ENCODE peak calls at places on chromosomes 6 and 20, in six cellular contexts. S is PC-9, W is hepatocyte, C is aorta, H is spleen, Y is small intestine. F is an unnamed sample. For H3K4me1, the result is how much of the 10 kb centered on the place peaks cover.

GRCh38 chr6:81689580-81689979 is 62.9 kb downstream of the TENT5A start:
- DNase-seq in C (no peak), W (no peak), Y (no peak), S (no peak), H (no peak), F (no peak)

GRCh38 chr20:57856658-57857057 is 146.8 kb upstream of the PMEPA1 start:
- DNase-seq in C (no peak), H (no peak), Y (no peak), S (no peak), W (no peak), F (peak)

GRCh38 chr6:10276106-10276505 is 138.8 kb downstream of the TFAP2A start:
- DNase-seq in S (no peak), W (no peak), C (no peak), H (no peak), Y (no peak), F (no peak)

GRCh38 chr6:140463312-140463710 is 1088.9 kb upstream of the CITED2 start:
- DNase-seq in S (no peak), C (no peak), H (no peak), Y (no peak), W (no peak), F (no peak)

GRCh38 chr20:63737940-63738686 is 1.5 kb upstream of the SLC2A4RG start:
- DNase-seq in S (no peak), Y (peak), C (peak), W (peak), H (peak), F (no peak)

GRCh38 chr20:13336308-13337089 is 115.4 kb downstream of the ISM1 start:
- DNase-seq in W (peak), H (no peak), Y (no peak), S (no peak), C (no peak), F (no peak)

GRCh38 chr20:40467014-40467413 is 222.0 kb downstream of the MAFB start:
- DNase-seq in W (no peak), H (no peak), S (no peak), Y (no peak), C (no peak), F (no peak)

GRCh38 chr20:1566701-1567100 is 9.2 kb upstream of the SIRPD start:
- DNase-seq in S (peak), Y (no peak), W (peak), C (no peak), H (no peak), F (no peak)

GRCh38 chr6:15337584-15337981 is 91.7 kb downstream of the JARID2 start:
- DNase-seq in W (no peak), H (no peak), S (no peak), C (no peak), Y (no peak), F (no peak)

GRCh38 chr6:56860466-56860865 is 94.4 kb upstream of the BEND6 start:
- DNase-seq in C (no peak), S (peak), Y (peak), W (peak), H (no peak), F (no peak)

GRCh38 chr6:151269318-151269995 is 29.7 kb downstream of the AKAP12 start:
- DNase-seq in C (no peak), H (no peak), W (no peak), S (no peak), Y (no peak), F (no peak)

GRCh38 chr6:168208854-168209253 is 110.7 kb downstream of the DACT2 start:
- DNase-seq in H (no peak), S (no peak), Y (no peak), C (peak), W (no peak), F (no peak)

GRCh38 chr6:7413151-7413823 is 23.7 kb downstream of the RIOK1 start:
- DNase-seq in H (no peak), W (peak), Y (peak), C (no peak), S (no peak), F (no peak)

GRCh38 chr20:23146857-23147256 is 60.7 kb upstream of the CD93 start:
- DNase-seq in H (no peak), S (no peak), C (no peak), W (no peak), Y (no peak), F (no peak)

GRCh38 chr20:23144856-23145255 is 58.7 kb upstream of the CD93 start:
- DNase-seq in S (no peak), W (no peak), C (no peak), H (no peak), Y (no peak), F (no peak)

GRCh38 chr20:23143986-23144695 is 58.0 kb upstream of the CD93 start:
- DNase-seq in S (peak), W (no peak), H (no peak), C (no peak), Y (no peak), F (no peak)

GRCh38 chr20:23146111-23146640 is 60.1 kb upstream of the CD93 start:
- DNase-seq in Y (no peak), H (no peak), C (no peak), W (no peak), S (no peak), F (no peak)

DNA sequence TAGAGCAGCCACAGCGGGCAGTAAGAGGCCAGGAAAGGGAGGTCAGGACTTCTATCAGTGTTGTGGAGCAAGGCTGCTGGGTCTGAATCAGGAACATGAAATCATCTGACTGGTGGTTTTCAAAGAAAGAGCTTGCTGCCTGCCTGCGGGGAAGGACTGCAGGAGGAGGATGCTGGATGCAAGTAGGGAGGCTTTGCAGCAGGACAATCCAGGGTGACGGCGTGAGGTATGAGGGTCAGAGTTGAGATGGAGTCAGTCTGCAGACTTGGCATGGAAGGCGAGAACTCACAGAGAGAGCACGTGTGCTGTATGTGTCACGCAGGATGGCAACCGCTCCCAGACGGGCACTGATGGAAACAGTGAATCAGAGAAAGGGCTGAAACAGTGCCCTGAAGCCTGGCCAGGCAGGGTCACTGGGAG is 59.2 kb upstream of the CD93 start:
- DNase-seq in Y (no peak), S (no peak), C (peak), H (no peak), W (no peak), F (no peak)
- H3K4me1 ChIP-seq in Y (under half), S (half or more), C (under half), H (half or more), W (under half), F (half or more)

GRCh38 chr20:49345538-49345937 is 67.7 kb upstream of the ZNFX1 start:
- DNase-seq in C (peak), S (peak), Y (no peak), H (no peak), W (no peak), F (no peak)
- H3K27ac ChIP-seq in C (no peak), S (peak), Y (no peak), H (no peak), W (no peak), F (peak)

DNA sequence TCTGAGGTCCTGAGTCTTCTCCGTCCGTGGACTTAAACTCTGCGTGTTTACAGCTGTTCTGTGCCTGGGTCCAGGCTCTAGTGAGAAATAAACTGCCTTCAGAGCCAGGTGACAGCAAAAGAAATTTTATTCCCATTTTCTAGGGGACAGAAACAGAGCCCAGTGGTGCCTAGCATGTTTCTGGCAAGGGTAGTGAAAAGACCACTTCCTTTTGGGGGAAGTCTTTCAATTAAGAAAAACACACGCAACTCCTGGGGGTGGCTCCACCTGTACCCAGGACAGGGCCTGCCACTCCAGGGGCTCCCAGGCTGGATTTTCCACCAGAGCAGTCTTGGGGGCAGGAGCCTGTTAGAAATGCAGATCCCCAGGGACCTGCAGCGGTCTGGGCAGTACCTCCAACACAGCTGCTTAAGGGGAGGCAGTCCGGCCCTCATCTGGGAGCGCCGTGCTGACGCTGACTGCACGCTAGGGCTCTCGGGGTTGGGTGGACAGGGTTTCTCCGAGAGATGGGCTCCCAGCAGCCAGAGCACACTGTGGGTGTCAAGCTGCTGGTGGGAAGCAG is 23.0 kb upstream of the AVP start:
- DNase-seq in W (no peak), H (no peak), C (no peak), S (no peak), Y (no peak), F (no peak)
- H3K4me3 ChIP-seq in W (no peak), H (no peak), C (no peak), S (no peak), Y (no peak), F (no peak)

GRCh38 chr6:32963870-32964269 is 4.5 kb upstream of the BRD2 start:
- DNase-seq in Y (no peak), W (no peak), C (no peak), S (no peak), H (no peak), F (no peak)

GRCh38 chr6:32962427-32962826 is 6.0 kb upstream of the BRD2 start:
- DNase-seq in S (no peak), Y (no peak), C (no peak), W (no peak), H (no peak), F (no peak)

GRCh38 chr6:32956176-32956575 is 3.3 kb upstream of the HLA-DMA start:
- DNase-seq in S (no peak), W (no peak), Y (no peak), C (no peak), H (no peak), F (no peak)

GRCh38 chr6:32964776-32965175 is 3.6 kb upstream of the BRD2 start:
- DNase-seq in W (no peak), S (no peak), Y (no peak), H (no peak), C (no peak), F (no peak)

GRCh38 chr6:32960563-32960962 is 7.7 kb upstream of the HLA-DMA start:
- DNase-seq in S (no peak), C (no peak), W (no peak), H (no peak), Y (no peak), F (no peak)
- H3K4me1 ChIP-seq in S (under half), C (under half), W (under half), H (half or more), Y (under half), F (under half)

DNA sequence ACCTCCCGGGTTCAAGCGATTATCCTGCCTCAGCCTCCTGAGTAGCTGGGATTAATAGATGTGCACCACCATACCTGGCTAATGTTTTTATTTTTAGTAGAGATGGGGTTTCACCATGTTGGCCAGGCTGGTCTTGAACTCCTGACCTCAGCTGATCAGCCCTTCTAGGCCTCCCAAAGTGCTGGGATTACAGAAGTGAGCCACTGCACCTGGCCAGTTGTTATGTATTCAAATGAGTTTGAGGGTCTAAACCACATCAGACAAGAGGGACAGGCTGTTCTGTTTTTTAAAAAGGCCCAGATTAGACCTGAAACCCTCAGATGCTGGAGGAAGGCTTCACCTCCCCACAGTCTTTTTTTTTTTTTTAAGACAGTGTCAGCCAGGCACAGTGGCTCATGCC is 4.1 kb upstream of the SPAG4 start:
- DNase-seq in H (no peak), S (no peak), Y (no peak), W (no peak), C (no peak), F (no peak)
- H3K27ac ChIP-seq in H (no peak), S (no peak), Y (no peak), W (no peak), C (no peak), F (no peak)

F was measured in vagina.